ENCODE peak calls at places on chromosomes 13 and 19, in four cellular contexts. R is putamen, L is HS-5, W is left colon. F is an unnamed sample.

GRCh38 chr13:99501952-99502310 is 659 bp downstream of the TM9SF2 start:
- DNase-seq in R (peak; percentile 10), L (no peak), W (peak; percentile 56), F (peak; percentile 61)

GRCh38 chr19:3979289-3979673 is 6.0 kb downstream of the EEF2 start:
- DNase-seq in R (no peak), L (no peak), W (no peak), F (no peak)

GRCh38 chr19:20351244-20351643 is 184.2 kb downstream of the ZNF486 start:
- DNase-seq in R (no peak), L (no peak), W (no peak), F (no peak)

GRCh38 chr13:24225930-24226329 is 65.4 kb downstream of the SPATA13 start:
- DNase-seq in R (no peak), L (no peak), W (no peak), F (no peak)

GRCh38 chr13:39590466-39591036 is 12.4 kb downstream of the LHFPL6 start:
- DNase-seq in R (no peak), L (no peak), W (no peak), F (no peak)

GRCh38 chr19:3275068-3275582 is 50.7 kb downstream of the CELF5 start:
- DNase-seq in R (peak; percentile 65), L (no peak), W (no peak), F (peak; percentile 14)

GRCh38 chr19:58450836-58451357 is 525 bp upstream of the ZNF324B start:
- DNase-seq in R (no peak), L (no peak), W (peak; percentile 47), F (no peak)

GRCh38 chr13:112679381-112679780 is 10.5 kb upstream of the ATP11A start:
- DNase-seq in R (no peak), L (no peak), W (no peak), F (no peak)

GRCh38 chr19:30426864-30427263 is 54.7 kb downstream of the ZNF536 start:
- DNase-seq in R (no peak), L (no peak), W (no peak), F (no peak)